ENCODE peak calls at places on chromosome 10, in ten cellular contexts. L is stimulated activated CD4-positive, alpha-beta T cell treated with anti-CD3 and anti-CD28 coated beads, Interleukin-4, amount 100 ng/mL, for 4 hours; O is HEK293T; G is RPMI7951; N is Daoy; P is HT1080; Z is T-helper 2 cell; U is heart left ventricle; K is germinal center; V is fibroblast of the aortic adventitia. I is an unnamed sample.

GRCh38 chr10:79331226-79331625 is 16.0 kb upstream of the PPIF start:
- DNase-seq in Z (no peak), K (no peak), G (no peak), O (no peak), P (peak; percentile 44), N (no peak), U (no peak), L (no peak), V (no peak), I (peak; percentile 24)

GRCh38 chr10:86962981-86963310 is 4.5 kb downstream of the SNCG start:
- DNase-seq in U (peak; percentile 50), L (no peak), K (no peak), P (no peak), V (no peak), G (no peak), Z (no peak), N (no peak), O (no peak), I (no peak)

GRCh38 chr10:836782-837181 is 94.7 kb downstream of the LARP4B start:
- DNase-seq in G (no peak), V (no peak), N (no peak), U (no peak), L (no peak), O (no peak), K (no peak), Z (no peak), P (no peak), I (no peak)

GRCh38 chr10:73131295-73131694 is 21.0 kb downstream of the NUDT13 start:
- DNase-seq in Z (no peak), L (no peak), K (no peak), U (no peak), G (peak; percentile 29), P (no peak), N (no peak), V (no peak), O (no peak), I (no peak)

GRCh38 chr10:129321727-129322126 is 145.3 kb upstream of the MGMT start:
- DNase-seq in G (no peak), Z (no peak), N (no peak), K (no peak), U (no peak), O (no peak), L (no peak), V (no peak), P (no peak), I (no peak)

GRCh38 chr10:70286616-70287015 is 2.8 kb upstream of the NPFFR1 start:
- DNase-seq in L (no peak), O (no peak), P (peak; percentile 76), V (no peak), Z (no peak), U (no peak), G (no peak), N (peak; percentile 82), K (no peak), I (no peak)

GRCh38 chr10:116274141-116274861 is 1.3 kb upstream of the GFRA1 start:
- DNase-seq in O (peak; percentile 57), V (no peak), N (peak; percentile 40), K (no peak), G (no peak), P (no peak), L (no peak), U (no peak), Z (no peak), I (no peak)

GRCh38 chr10:9147475-9147874 is 1093.0 kb downstream of the GATA3 start:
- DNase-seq in V (no peak), G (no peak), P (no peak), Z (no peak), K (no peak), U (no peak), O (no peak), L (no peak), N (no peak), I (no peak)

I was measured in activated naive CD4-positive, alpha-beta T cell treated with anti-CD3 and anti-CD28 coated beads, Interleukin-2, amount 50 U/mL, for 16 hours.